ENCODE peak calls at places on chromosomes 1 and 21, in ten cellular contexts. X, J, F, Y, P, M, G, B, K and Q are unnamed samples. For H3K4me1, the result is how much of the 10 kb centered on the place peaks cover.

GRCh38 chr1:10815863-10816195 is 19.4 kb upstream of the CASZ1 start:
- DNase-seq in X (no peak), J (no peak), F (no peak), Y (no peak), P (no peak), M (no peak), G (no peak), B (no peak), K (no peak), Q (no peak)

GRCh38 chr1:151287767-151288500 is 5.8 kb downstream of the ZNF687 start:
- DNase-seq in X (no peak), J (no peak), F (no peak), Y (no peak), P (no peak), M (no peak), G (no peak), B (no peak), K (no peak), Q (no peak)

GRCh38 chr1:27527857-27528700 is 38.1 kb upstream of the WASF2 start:
- DNase-seq in X (no peak), J (no peak), F (peak), Y (no peak), P (peak), M (no peak), G (peak), B (peak), K (peak), Q (peak)

GRCh38 chr1:41416552-41417334 is 55.5 kb downstream of the FOXO6 start:
- DNase-seq in X (peak), J (peak), F (peak), Y (peak), P (peak), M (peak), G (peak), B (peak), K (peak), Q (peak)

GRCh38 chr1:156359973-156360372 is 9.0 kb upstream of the RHBG start:
- DNase-seq in X (no peak), J (peak), F (peak), Y (peak), P (peak), M (no peak), G (no peak), B (no peak), K (no peak), Q (no peak)

GRCh38 chr1:110752941-110753725 is 78.4 kb upstream of the KCNA3 start:
- DNase-seq in X (no peak), J (no peak), F (no peak), Y (no peak), P (no peak), M (no peak), G (no peak), B (no peak), K (no peak), Q (no peak)

GRCh38 chr1:200556005-200556404 is 64.5 kb downstream of the KIF14 start:
- DNase-seq in X (no peak), J (peak), F (no peak), Y (no peak), P (peak), M (no peak), G (no peak), B (no peak), K (no peak), Q (no peak)

GRCh38 chr1:109509176-109510134 is at the start of gene AMIGO1:
- DNase-seq in X (peak), J (peak), F (peak), Y (peak), P (peak), M (no peak), G (peak), B (peak), K (peak), Q (peak)

GRCh38 chr1:234206651-234207284 is 166.5 kb upstream of the COA6 start:
- DNase-seq in X (peak), J (peak), F (peak), Y (peak), P (no peak), M (peak), G (no peak), B (no peak), K (peak), Q (no peak)

GRCh38 chr1:15236226-15237145 is 10.5 kb upstream of the FHAD1 start:
- DNase-seq in X (no peak), J (no peak), F (no peak), Y (no peak), P (no peak), M (no peak), G (no peak), B (no peak), K (no peak), Q (no peak)

GRCh38 chr1:229420765-229421164 is 13.1 kb downstream of the ACTA1 start:
- DNase-seq in X (no peak), J (no peak), F (no peak), Y (no peak), P (no peak), M (no peak), G (no peak), B (no peak), K (no peak), Q (peak)

GRCh38 chr1:164518692-164519332 is 40.2 kb upstream of the PBX1 start:
- DNase-seq in X (no peak), J (no peak), F (no peak), Y (no peak), P (peak), M (no peak), G (no peak), B (no peak), K (no peak), Q (no peak)

GRCh38 chr1:208101661-208102431 is 142.3 kb downstream of the PLXNA2 start:
- DNase-seq in X (peak), J (peak), F (peak), Y (peak), P (peak), M (peak), G (no peak), B (no peak), K (peak), Q (no peak)

GRCh38 chr1:61472876-61473275 is 252.1 kb downstream of the TM2D1 start:
- DNase-seq in X (no peak), J (no peak), F (peak), Y (peak), P (no peak), M (peak), G (no peak), B (no peak), K (no peak), Q (no peak)

GRCh38 chr1:38444311-38444710 is 397.7 kb upstream of the POU3F1 start:
- DNase-seq in X (no peak), J (peak), F (peak), Y (peak), P (no peak), M (peak), G (no peak), B (no peak), K (no peak), Q (no peak)

GRCh38 chr1:42176902-42177519 is 12.5 kb upstream of the GUCA2A start:
- DNase-seq in X (no peak), J (peak), F (peak), Y (peak), P (peak), M (peak), G (peak), B (no peak), K (no peak), Q (peak)

GRCh38 chr21:32119389-32119788 is 159.5 kb downstream of the MIS18A start:
- DNase-seq in X (no peak), J (no peak), F (no peak), Y (no peak), P (no peak), M (no peak), G (no peak), B (no peak), K (no peak), Q (no peak)

GRCh38 chr1:160399544-160400283 is 650 bp upstream of the VANGL2 start:
- DNase-seq in X (no peak), J (no peak), F (no peak), Y (no peak), P (peak), M (no peak), G (no peak), B (no peak), K (no peak), Q (no peak)
- H3K4me3 ChIP-seq in X (peak), J (peak), F (peak), Y (no peak), P (peak), M (peak), G (peak), B (peak), K (peak), Q (peak)

GRCh38 chr1:67838180-67838912 is 5.1 kb upstream of the GNG12 start:
- DNase-seq in X (no peak), J (no peak), F (peak), Y (peak), P (no peak), M (peak), G (no peak), B (no peak), K (no peak), Q (no peak)

GRCh38 chr1:67834246-67834877 is 1.1 kb upstream of the GNG12 start:
- DNase-seq in X (no peak), J (no peak), F (no peak), Y (peak), P (no peak), M (no peak), G (no peak), B (no peak), K (no peak), Q (no peak)

GRCh38 chr1:67833595-67833926 is 294 bp upstream of the GNG12 start:
- DNase-seq in X (no peak), J (peak), F (no peak), Y (peak), P (no peak), M (peak), G (no peak), B (no peak), K (no peak), Q (no peak)

GRCh38 chr1:67836769-67837168 is 3.5 kb upstream of the GNG12 start:
- DNase-seq in X (no peak), J (no peak), F (no peak), Y (no peak), P (no peak), M (no peak), G (no peak), B (no peak), K (no peak), Q (no peak)

DNA sequence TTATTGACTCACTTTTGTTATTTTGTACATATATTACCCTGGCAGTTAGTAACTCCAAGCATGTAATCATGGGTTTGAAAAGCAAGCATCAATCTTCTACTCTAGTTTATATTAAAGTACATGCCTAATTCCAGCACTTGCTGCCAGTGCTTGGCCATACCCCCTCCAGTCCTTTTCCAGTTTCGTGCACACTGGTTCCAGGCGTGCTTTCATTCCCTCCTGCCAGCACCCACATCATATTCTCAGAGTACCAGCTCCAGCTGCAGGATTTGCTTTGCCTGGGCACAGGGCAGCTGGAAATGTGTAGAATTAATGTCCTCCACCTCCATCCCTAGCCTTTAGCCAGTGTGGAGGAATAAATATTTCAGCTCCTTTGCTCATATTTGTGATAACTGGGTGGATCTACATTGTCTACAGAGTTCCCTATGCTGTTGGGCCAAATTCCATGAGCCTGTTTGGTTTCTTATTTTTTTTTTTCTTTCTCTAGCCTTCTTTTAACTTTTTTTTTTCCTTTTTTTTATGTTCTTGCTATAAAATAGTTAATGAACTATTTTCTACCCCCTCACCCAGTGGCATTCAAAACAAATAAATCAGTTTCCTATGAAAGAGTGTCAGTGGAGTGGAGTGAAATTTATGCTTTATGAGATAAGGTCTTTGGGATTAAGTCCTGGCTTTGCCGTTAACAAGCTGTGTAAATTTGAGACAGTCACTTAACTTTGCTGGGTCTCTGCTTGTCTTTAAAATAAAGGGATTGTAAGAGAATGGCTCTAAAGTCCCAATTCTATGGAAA is 2.6 kb upstream of the GNG12 start:
- DNase-seq in X (no peak), J (no peak), F (no peak), Y (no peak), P (no peak), M (no peak), G (no peak), B (no peak), K (no peak), Q (no peak)
- H3K4me1 ChIP-seq in X (under half), J (under half), F (under half), Y (under half), P (half or more), M (under half), G (under half), B (under half), K (under half), Q (under half)

DNA sequence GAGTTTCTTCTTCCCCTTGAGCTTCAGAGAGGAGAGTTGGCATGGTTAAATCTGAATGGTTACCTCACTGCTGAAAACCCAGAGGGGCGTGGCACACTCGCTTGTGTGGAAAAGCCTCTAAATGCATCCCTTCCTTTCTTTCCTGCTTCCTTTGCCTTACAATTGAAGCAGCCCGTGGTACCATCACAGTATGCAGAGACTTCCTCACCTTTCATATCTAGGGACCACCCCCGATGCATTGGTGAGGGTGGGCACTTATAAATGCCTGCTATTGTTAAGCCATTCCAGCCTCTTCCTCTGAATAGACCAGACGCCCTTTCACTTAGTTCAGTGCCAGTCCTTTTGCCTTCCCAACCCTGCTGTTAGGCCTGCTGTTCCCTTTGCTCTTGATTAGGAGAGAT is 21.9 kb upstream of the LAX1 start:
- DNase-seq in X (no peak), J (no peak), F (no peak), Y (no peak), P (peak), M (no peak), G (no peak), B (no peak), K (no peak), Q (no peak)
- TF ChIP-seq CTCF in X (no peak), J (no peak), F (no peak), Y (no peak), P (no peak), M (no peak), G (no peak), B (no peak), K (no peak), Q (no peak)

DNA sequence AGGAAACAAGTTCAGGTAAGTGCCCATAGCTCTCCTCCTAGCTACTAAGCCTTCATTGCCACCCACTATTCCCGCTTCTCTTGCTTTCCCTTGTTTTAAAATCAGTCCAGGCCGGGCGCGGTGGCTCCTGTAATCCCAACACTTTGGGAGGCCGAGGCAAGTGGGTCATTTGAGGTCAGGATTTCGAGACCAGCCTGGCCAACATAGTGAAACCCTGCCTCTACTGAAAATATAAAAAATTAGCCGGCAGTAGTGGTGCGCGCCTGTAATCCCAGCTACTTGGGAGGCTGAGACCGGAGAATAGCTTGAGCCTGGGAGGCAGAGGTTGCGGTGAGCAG is 4.4 kb upstream of the CTTNBP2NL start:
- DNase-seq in X (no peak), J (no peak), F (no peak), Y (no peak), P (no peak), M (no peak), G (no peak), B (no peak), K (no peak), Q (no peak)
- H3K4me3 ChIP-seq in X (peak), J (no peak), F (no peak), Y (peak), P (peak), M (peak), G (no peak), B (no peak), K (peak), Q (no peak)

DNA sequence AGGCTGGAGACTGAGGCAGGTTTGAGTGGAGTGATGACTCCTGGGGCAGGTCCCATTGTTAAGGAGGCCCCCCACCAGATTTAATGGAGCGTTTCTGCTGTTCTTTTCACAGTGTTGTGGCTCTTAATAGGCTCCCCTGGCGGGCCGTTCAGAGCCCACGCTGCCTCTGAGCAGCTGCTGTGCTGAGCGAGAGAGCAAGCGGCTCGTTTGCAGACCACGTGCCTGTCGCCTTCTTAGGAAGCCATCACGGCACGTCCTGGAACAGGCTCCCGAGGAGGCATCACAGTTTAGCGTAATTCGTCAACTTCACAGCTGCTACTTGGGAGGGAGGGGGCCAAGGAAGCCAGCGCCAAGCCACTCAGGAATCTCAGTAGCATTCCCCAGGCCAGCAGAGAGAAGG is 70.5 kb upstream of the CTTNBP2NL start:
- DNase-seq in X (peak), J (no peak), F (peak), Y (no peak), P (peak), M (no peak), G (peak), B (no peak), K (no peak), Q (no peak)
- H3K4me1 ChIP-seq in X (under half), J (under half), F (under half), Y (under half), P (under half), M (under half), G (under half), B (under half), K (under half), Q (under half)

DNA sequence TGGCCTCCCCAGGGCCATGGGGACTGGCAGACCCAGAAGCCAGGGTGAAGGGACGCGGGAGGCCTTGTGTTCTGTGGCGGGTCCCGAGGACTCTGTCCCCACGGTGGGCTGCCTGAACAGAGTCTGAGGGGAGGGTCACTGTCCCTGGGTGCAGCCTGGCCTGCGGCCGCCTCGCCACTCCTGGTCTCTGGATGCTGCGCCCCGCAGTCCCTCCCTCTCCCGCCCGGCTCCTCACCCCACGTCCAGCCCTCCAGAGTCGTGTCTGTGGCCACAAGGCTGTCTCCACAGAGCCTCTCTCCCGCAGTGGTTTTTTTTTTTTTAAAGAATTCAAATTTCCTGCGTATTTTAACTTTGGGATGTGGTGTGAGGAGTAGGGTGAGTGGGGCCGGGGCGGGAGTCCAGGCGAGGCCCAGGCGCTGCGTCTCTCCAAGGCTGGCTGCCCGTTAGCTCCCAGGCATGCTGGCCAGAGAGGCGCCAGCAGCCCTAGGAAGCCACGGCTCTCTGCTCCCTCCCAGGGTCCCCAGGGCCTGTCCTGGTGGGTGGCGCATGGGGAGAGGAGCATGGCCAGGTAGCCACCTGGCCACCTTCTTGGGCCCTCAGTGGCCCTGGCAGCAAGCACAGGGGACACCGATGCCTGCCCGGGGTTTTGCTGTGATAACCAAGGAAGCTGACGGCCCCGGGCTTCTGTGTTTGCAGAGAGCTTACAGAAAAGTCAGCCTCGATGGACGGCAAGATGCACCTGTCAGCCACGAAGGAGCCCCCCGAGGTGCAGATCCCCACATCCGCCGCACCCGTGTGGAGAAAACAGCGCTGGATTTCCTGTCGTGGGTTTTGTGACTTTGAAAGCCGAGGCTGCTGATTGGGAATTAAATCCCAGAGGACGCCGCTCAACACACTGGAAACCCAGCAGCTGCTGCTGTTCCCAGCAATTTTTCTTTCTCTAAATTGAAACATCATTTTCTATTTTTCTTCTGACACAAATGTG is 72.8 kb downstream of the MORN1 start:
- DNase-seq in X (no peak), J (no peak), F (no peak), Y (no peak), P (no peak), M (no peak), G (no peak), B (no peak), K (no peak), Q (no peak)
- TF ChIP-seq CTCF in X (no peak), J (no peak), F (no peak), Y (no peak), P (no peak), M (no peak), G (no peak), B (no peak), K (no peak), Q (no peak)

GRCh38 chr1:23122023-23122738 is 46.5 kb downstream of the LUZP1 start:
- DNase-seq in X (no peak), J (peak), F (peak), Y (peak), P (peak), M (peak), G (peak), B (no peak), K (peak), Q (no peak)
- H3K4me3 ChIP-seq in X (no peak), J (no peak), F (no peak), Y (no peak), P (peak), M (no peak), G (no peak), B (no peak), K (no peak), Q (no peak)

GRCh38 chr1:8419172-8419571 is 101.3 kb downstream of the SLC45A1 start:
- DNase-seq in X (no peak), J (peak), F (peak), Y (no peak), P (no peak), M (no peak), G (no peak), B (no peak), K (no peak), Q (no peak)

GRCh38 chr1:8420318-8420717 is 102.4 kb downstream of the SLC45A1 start:
- DNase-seq in X (no peak), J (no peak), F (no peak), Y (no peak), P (no peak), M (no peak), G (no peak), B (no peak), K (no peak), Q (no peak)

GRCh38 chr1:8418301-8418700 is 100.4 kb downstream of the SLC45A1 start:
- DNase-seq in X (peak), J (no peak), F (no peak), Y (no peak), P (no peak), M (no peak), G (no peak), B (no peak), K (no peak), Q (no peak)

GRCh38 chr1:8421721-8422120 is 103.8 kb downstream of the SLC45A1 start:
- DNase-seq in X (peak), J (peak), F (peak), Y (no peak), P (no peak), M (no peak), G (no peak), B (no peak), K (no peak), Q (no peak)

DNA sequence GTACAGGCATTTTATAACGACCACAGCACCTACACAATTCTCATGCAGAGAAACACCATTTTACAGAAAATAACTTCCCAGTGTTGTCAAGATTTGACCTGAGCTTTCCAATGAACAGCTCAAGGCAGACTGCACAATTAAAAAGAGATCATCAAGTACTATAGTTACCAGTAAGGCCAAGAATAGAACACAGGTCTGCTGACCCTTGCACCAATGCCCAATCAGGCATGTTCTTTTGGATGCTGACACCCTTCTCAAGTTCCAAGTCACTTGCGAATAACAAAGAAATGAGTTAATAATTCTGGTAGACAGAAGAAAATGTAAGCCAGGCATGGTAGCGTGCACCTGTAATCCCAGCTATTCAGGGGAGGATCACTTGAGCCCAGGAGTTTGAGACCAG is 101.9 kb downstream of the SLC45A1 start:
- DNase-seq in X (no peak), J (no peak), F (no peak), Y (no peak), P (no peak), M (no peak), G (no peak), B (no peak), K (no peak), Q (no peak)
- H3K4me1 ChIP-seq in X (half or more), J (under half), F (under half), Y (under half), P (half or more), M (under half), G (under half), B (half or more), K (under half), Q (half or more)